ENCODE peak calls at places on chromosomes 11 and 22, in eight cellular contexts. A is upper lobe of right lung, E is sciatic nerve, S is NCI-H1694 treated with DMSO at 0.1 percent for 48 hours, X is tibial artery, W is NCI-H1092, K is adipocyte, G is endothelial cell. M is an unnamed sample.

GRCh38 chr11:132626446-132626845 is 905.9 kb downstream of the OPCML start:
- DNase-seq in A (no peak), E (no peak), S (no peak), X (no peak), W (no peak), K (no peak), G (no peak), M (no peak)

GRCh38 chr11:95647805-95648379 is 141.7 kb downstream of the FAM76B start:
- DNase-seq in A (no peak), E (no peak), S (no peak), X (no peak), W (no peak), K (peak), G (no peak), M (no peak)

GRCh38 chr11:47571012-47571729 is 5.8 kb downstream of the PTPMT1 start:
- DNase-seq in A (no peak), E (peak), S (no peak), X (no peak), W (no peak), K (no peak), G (no peak), M (no peak)

GRCh38 chr11:119108151-119108856 is 1.2 kb downstream of the C2CD2L start:
- DNase-seq in A (peak), E (no peak), S (no peak), X (no peak), W (no peak), K (peak), G (no peak), M (no peak)

GRCh38 chr11:32830413-32830738 is 649 bp downstream of the PRRG4 start:
- DNase-seq in A (no peak), E (no peak), S (no peak), X (no peak), W (no peak), K (peak), G (no peak), M (no peak)

GRCh38 chr22:19998991-19999820 is 17.4 kb downstream of the ARVCF start:
- DNase-seq in A (no peak), E (no peak), S (no peak), X (no peak), W (no peak), K (no peak), G (no peak), M (no peak)

GRCh38 chr11:13262096-13262495 is 15.5 kb upstream of the BMAL1 start:
- DNase-seq in A (no peak), E (no peak), S (no peak), X (no peak), W (no peak), K (no peak), G (no peak), M (no peak)

GRCh38 chr11:117876341-117877119 is at the start of gene FXYD6:
- DNase-seq in A (peak), E (no peak), S (no peak), X (no peak), W (peak), K (peak), G (peak), M (peak)

GRCh38 chr11:130478204-130478701 is 29.8 kb downstream of the ADAMTS15 start:
- DNase-seq in A (no peak), E (peak), S (no peak), X (peak), W (no peak), K (peak), G (no peak), M (peak)

GRCh38 chr11:87432006-87432405 is 394.3 kb downstream of the TMEM135 start:
- DNase-seq in A (no peak), E (no peak), S (no peak), X (no peak), W (no peak), K (peak), G (no peak), M (no peak)

GRCh38 chr11:131025020-131025419 is 108.7 kb upstream of the SNX19 start:
- DNase-seq in A (no peak), E (no peak), S (no peak), X (no peak), W (no peak), K (peak), G (peak), M (no peak)

GRCh38 chr11:74611369-74611861 is 19.0 kb downstream of the POLD3 start:
- DNase-seq in A (no peak), E (no peak), S (peak), X (no peak), W (no peak), K (peak), G (no peak), M (no peak)

GRCh38 chr11:113781682-113782081 is 2.1 kb downstream of the CLDN25 start:
- DNase-seq in A (no peak), E (no peak), S (no peak), X (no peak), W (no peak), K (no peak), G (no peak), M (no peak)

M was measured in coronary artery.